ENCODE peak calls at places on chromosomes 7 and 10, in six cellular contexts. G, T, L, E, X and M are unnamed samples. For H3K4me1, the result is how much of the 10 kb centered on the place peaks cover.

GRCh38 chr7:99419323-99420021 is 10.7 kb downstream of the BUD31 start:
- DNase-seq in G (no peak), T (no peak), L (peak), E (no peak), X (no peak), M (no peak)

GRCh38 chr7:149310990-149311573 is 49.1 kb downstream of the ZNF783 start:
- DNase-seq in G (no peak), T (no peak), L (no peak), E (no peak), X (no peak), M (no peak)

GRCh38 chr7:27329917-27330316 is 87.3 kb downstream of the EVX1 start:
- DNase-seq in G (no peak), T (peak), L (no peak), E (no peak), X (no peak), M (no peak)

GRCh38 chr10:116263870-116264269 is 9.1 kb downstream of the GFRA1 start:
- DNase-seq in G (no peak), T (no peak), L (no peak), E (no peak), X (no peak), M (no peak)

GRCh38 chr7:94145602-94146001 is 141.4 kb upstream of the BET1 start:
- DNase-seq in G (no peak), T (no peak), L (no peak), E (no peak), X (no peak), M (no peak)

GRCh38 chr7:103462358-103462757 is 16.4 kb upstream of the SLC26A5 start:
- DNase-seq in G (no peak), T (no peak), L (no peak), E (no peak), X (no peak), M (no peak)

GRCh38 chr7:79217468-79217867 is 236.0 kb downstream of the MAGI2 start:
- DNase-seq in G (no peak), T (no peak), L (no peak), E (no peak), X (no peak), M (no peak)

GRCh38 chr7:79386688-79387422 is 66.6 kb downstream of the MAGI2 start:
- DNase-seq in G (no peak), T (no peak), L (no peak), E (no peak), X (no peak), M (no peak)

GRCh38 chr7:41189866-41190265 is 513.0 kb downstream of the INHBA start:
- DNase-seq in G (no peak), T (peak), L (no peak), E (no peak), X (no peak), M (no peak)

GRCh38 chr7:2459674-2460073 is 16.5 kb downstream of the GRIFIN start:
- DNase-seq in G (no peak), T (no peak), L (no peak), E (no peak), X (no peak), M (no peak)

GRCh38 chr7:80630611-80631010 is 7.8 kb upstream of the CD36 start:
- DNase-seq in G (no peak), T (no peak), L (no peak), E (no peak), X (no peak), M (no peak)

GRCh38 chr10:133377818-133378250 is 1.2 kb upstream of the PAOX start:
- DNase-seq in G (no peak), T (no peak), L (peak), E (no peak), X (no peak), M (no peak)

GRCh38 chr7:46939558-46939957 is 642.4 kb downstream of the TNS3 start:
- DNase-seq in G (no peak), T (no peak), L (no peak), E (peak), X (no peak), M (no peak)

DNA sequence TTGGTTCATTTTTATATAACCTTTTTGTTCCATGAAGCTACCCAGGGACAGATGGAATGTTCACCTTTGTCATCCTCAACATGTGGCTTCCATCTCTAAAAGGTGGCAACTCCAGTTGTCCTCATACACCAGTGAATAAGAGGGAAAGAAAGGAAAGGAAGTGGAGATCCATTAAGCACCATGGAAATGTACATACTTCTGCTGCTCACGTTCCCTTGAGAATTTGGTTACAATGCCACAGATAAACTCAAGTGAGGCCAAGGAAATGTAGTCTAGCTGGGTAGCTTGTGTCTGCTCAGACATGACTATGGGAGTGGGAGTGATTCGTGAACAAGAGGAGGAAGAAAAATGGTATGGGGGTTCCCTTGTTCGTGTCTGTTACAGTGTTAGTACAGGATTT is 237.1 kb upstream of the FAM3C start:
- DNase-seq in G (no peak), T (no peak), L (no peak), E (no peak), X (no peak), M (no peak)
- TF ChIP-seq CTCF in G (no peak), T (no peak), L (no peak), E (no peak), X (no peak), M (no peak)

DNA sequence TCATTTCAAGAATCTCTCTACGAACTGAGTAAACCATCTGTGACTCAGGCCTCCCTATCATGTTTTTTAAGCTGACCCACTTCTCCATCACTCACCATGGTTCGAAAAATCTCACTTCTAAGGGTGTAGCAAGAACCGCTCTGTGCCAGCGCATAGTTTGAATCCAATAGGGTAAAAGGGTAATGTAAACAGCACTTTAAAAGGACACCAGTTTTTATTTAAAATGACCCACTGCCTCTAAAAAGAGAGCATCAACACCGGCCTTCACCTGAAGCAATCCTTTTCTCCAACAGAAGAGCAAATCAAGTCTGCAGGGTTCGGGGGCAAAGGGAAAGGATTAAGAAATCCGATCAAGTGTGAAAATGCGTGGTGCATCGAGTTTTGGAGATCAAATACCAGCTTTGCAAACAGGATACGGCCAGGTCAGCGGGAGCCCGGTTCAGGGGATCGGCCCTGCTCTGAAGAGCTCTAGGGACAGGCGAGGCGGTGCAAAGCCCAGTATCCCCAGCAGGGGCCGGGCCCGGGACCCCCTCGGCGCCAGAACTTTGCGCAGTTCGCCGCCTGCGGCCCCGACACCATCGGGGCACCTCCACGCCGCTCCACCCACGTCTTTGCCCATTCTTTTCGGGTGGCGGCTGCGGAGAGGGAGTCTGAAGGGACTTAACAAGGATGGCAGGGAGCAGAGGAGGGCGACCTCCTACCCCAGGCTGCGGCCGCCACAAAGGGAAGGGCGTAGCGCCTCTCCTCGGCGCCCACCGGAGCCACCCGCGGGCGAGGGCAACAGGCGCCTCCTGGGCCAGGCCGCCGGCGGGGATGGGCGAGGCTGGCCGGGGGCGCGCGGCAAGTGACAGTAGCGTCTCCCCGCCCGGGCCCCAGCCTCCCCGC is 840 bp downstream of the NMT2 start:
- DNase-seq in G (peak), T (peak), L (peak), E (peak), X (peak), M (peak)
- H3K4me1 ChIP-seq in G (half or more), T (under half), L (under half), E (under half), X (under half), M (under half)

DNA sequence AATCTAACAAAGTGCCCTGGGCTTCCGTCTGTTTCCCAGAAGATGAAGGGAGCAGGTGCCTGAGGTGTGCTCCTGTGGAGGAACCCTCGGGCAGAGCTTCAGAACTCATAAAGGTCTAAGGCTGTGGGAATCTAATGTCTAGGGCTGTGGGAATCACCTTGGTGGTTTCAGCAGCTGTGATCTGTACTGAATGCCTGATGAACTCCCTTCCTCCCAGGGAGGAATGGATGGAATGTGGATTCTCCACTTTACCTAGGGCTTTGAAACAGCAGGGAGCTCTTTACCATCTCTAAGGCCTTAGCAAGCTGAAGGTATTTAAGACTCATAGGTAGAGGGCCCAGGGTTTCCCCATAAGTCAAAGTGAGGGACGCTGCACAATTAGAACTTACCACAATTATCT is 36.0 kb upstream of the SEMA3E start:
- DNase-seq in G (no peak), T (no peak), L (no peak), E (no peak), X (no peak), M (no peak)
- H3K4me3 ChIP-seq in G (no peak), T (no peak), L (no peak), E (no peak), X (no peak), M (no peak)

GRCh38 chr10:104273899-104274575 is 5.1 kb downstream of the GSTO2 start:
- DNase-seq in G (no peak), T (no peak), L (no peak), E (no peak), X (no peak), M (no peak)

GRCh38 chr10:104273291-104273690 is 4.3 kb downstream of the GSTO2 start:
- DNase-seq in G (no peak), T (no peak), L (no peak), E (no peak), X (no peak), M (no peak)

GRCh38 chr10:104277785-104278184 is 8.8 kb downstream of the GSTO2 start:
- DNase-seq in G (no peak), T (no peak), L (no peak), E (peak), X (no peak), M (no peak)

GRCh38 chr10:104276192-104276591 is 7.2 kb downstream of the GSTO2 start:
- DNase-seq in G (no peak), T (no peak), L (no peak), E (no peak), X (no peak), M (no peak)

DNA sequence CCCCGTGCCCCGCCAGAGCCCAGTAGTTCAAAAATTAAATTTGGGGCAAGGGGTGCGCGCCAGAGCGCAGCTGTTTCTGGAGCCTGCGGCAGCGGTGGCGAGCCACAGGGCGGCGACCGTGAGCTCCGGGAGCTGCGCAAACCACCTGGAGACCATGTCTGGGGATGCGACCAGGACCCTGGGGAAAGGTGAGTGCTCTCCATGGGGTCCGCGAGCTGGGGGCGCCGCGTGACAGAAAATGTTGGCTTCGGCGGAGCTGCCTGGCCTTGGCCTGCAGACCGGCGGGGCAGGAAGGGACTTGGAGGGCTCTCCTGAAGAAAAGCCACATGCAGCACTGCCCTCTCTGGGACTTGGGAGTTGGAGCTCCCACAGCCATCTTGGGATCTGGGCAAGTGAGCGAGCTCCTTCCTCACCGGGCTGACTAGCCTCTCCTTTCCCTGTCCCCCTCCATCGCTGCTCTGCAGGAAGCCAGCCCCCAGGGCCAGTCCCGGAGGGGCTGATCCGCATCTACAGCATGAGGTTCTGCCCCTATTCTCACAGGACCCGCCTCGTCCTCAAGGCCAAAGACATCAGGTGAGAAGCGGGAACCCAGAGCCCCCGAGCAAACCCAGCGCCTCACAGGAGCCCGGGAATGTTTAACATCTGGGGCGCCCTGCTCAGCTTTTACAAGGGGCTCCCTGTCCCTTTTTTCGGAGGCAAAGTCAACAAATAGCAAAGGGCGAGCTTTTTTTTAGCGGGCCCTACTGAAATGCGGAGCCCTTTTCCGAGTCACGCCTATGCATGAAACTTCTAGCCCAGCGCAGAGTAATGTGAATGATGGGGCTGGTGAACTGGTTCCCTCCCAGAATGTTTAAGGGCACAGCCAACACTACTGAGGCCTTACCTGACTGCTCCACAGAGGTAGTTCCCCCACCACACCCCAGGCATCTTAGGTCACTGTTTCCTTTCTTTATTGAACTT is 6.1 kb downstream of the GSTO2 start:
- DNase-seq in G (no peak), T (peak), L (peak), E (peak), X (no peak), M (peak)
- TF ChIP-seq CTCF in G (peak), T (peak), L (peak), E (peak), X (peak), M (peak)

GRCh38 chr7:31687024-31687423 is at the start of gene PPP1R17:
- DNase-seq in G (peak), T (no peak), L (peak), E (no peak), X (no peak), M (no peak)

GRCh38 chr7:31690892-31691291 is 3.9 kb downstream of the PPP1R17 start:
- DNase-seq in G (no peak), T (no peak), L (no peak), E (no peak), X (no peak), M (no peak)

GRCh38 chr7:31692451-31692850 is 5.4 kb downstream of the PPP1R17 start:
- DNase-seq in G (no peak), T (no peak), L (no peak), E (no peak), X (no peak), M (no peak)

GRCh38 chr7:31688990-31689389 is 2.0 kb downstream of the PPP1R17 start:
- DNase-seq in G (no peak), T (no peak), L (no peak), E (no peak), X (no peak), M (no peak)

GRCh38 chr7:31688347-31688746 is 1.3 kb downstream of the PPP1R17 start:
- DNase-seq in G (no peak), T (no peak), L (no peak), E (no peak), X (no peak), M (no peak)
- H3K4me1 ChIP-seq in G (under half), T (under half), L (under half), E (under half), X (under half), M (under half)

DNA sequence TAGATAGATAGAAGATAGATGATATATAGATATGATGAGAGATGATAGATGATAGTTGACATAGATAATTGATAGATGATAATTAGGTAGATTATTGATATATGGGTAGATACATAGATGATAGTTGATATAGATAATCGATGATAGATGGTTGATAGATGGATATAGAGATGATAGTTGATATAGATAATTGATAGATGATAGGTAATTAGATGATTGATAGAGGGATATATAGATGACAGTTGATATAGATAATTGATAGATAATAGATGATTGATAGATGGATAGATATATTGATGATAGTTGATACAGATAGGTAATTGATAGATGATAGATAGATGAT is 72.3 kb downstream of the PRR15 start:
- DNase-seq in G (no peak), T (no peak), L (no peak), E (no peak), X (no peak), M (no peak)
- H3K4me3 ChIP-seq in G (no peak), T (no peak), L (no peak), E (no peak), X (no peak), M (no peak)

DNA sequence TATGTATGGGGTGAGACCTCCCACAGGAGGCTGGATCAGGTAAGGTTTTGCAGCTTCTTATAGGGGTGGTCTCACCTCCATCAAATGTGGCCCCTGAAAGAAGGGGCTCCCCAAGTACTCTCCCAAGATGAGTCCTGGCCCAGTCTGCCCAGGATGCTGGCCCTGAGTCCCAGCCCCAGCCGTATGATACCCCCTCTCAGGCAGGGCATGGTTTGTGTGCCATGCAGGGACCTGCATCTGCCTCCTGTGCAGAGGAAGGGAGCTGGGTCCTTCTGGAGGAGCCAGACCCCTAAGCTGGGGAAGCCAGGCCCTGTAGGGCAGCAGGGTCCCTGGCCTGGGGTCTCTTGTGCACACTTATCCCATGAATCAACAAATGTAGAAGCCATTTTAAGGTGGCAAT is 35.1 kb upstream of the ZNF716 start:
- DNase-seq in G (no peak), T (no peak), L (no peak), E (no peak), X (no peak), M (no peak)
- TF ChIP-seq CTCF in G (no peak), T (no peak), L (no peak), E (no peak), X (no peak), M (no peak)

DNA sequence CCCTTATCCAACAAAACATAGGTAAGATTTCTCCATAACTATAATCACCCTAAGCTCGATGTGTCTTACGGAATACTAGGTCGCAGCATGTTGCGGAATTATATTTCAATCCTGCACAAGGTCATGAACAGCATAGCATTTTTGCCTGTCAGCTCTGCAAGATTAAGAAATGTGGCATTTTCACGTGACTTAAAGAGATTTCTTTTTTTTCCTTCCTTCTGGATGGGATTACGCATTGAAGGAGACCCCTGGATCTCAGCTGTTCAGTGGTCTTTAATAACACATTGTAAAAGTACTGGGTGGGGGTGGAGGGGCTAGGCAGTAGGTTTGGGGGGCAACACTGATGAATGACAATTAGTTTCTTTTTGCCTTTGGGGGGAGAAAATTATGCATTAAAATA is 106.7 kb downstream of the CUBN start:
- DNase-seq in G (no peak), T (no peak), L (no peak), E (no peak), X (no peak), M (no peak)
- H3K4me1 ChIP-seq in G (under half), T (under half), L (under half), E (under half), X (under half), M (half or more)

GRCh38 chr7:135430626-135431025 is 79.3 kb downstream of the CNOT4 start:
- DNase-seq in G (no peak), T (no peak), L (no peak), E (no peak), X (no peak), M (no peak)

GRCh38 chr7:135428011-135428410 is 81.9 kb downstream of the CNOT4 start:
- DNase-seq in G (no peak), T (no peak), L (no peak), E (no peak), X (no peak), M (no peak)

GRCh38 chr7:135427166-135427565 is 82.7 kb downstream of the CNOT4 start:
- DNase-seq in G (no peak), T (no peak), L (no peak), E (no peak), X (no peak), M (no peak)
- H3K4me3 ChIP-seq in G (no peak), T (no peak), L (no peak), E (no peak), X (no peak), M (no peak)